ENCODE peak calls at places on chromosomes 4 and X, in eight cellular contexts. Z is coronary artery, N is psoas muscle, L is astrocyte of the spinal cord, K is upper lobe of left lung, C is BJ, O is OCI-LY7, U is tibial artery. P is an unnamed sample.
A peak's percentile ranks its signal among the peaks of the same experiment; 100 is the strongest.

GRCh38 chr4:177079327-177079726 is 230.3 kb upstream of the NEIL3 start:
- DNase-seq in Z (no peak), N (no peak), L (no peak), K (no peak), C (no peak), O (no peak), U (no peak), P (peak; percentile 41)

GRCh38 chrX:43283187-43283586 is 372.9 kb upstream of the MAOA start:
- DNase-seq in Z (no peak), N (no peak), L (no peak), K (no peak), C (no peak), O (no peak), U (no peak), P (no peak)

GRCh38 chr4:42282081-42282901 is 115.0 kb upstream of the SHISA3 start:
- DNase-seq in Z (no peak), N (no peak), L (peak; percentile 77), K (peak; percentile 25), C (no peak), O (peak; percentile 82), U (peak; percentile 52), P (peak; percentile 81)

GRCh38 chrX:57528670-57529255 is 63.0 kb upstream of the ZXDB start:
- DNase-seq in Z (no peak), N (no peak), L (no peak), K (no peak), C (no peak), O (peak; percentile 11), U (no peak), P (peak; percentile 76)

GRCh38 chrX:150899191-150899757 is 806 bp upstream of the CD99L2 start:
- DNase-seq in Z (peak; percentile 76), N (peak; percentile 35), L (peak; percentile 14), K (peak; percentile 82), C (no peak), O (peak; percentile 71), U (peak; percentile 38), P (peak; percentile 73)

GRCh38 chr4:26321326-26322276 is 787 bp downstream of the RBPJ start:
- DNase-seq in Z (peak; percentile 73), N (no peak), L (no peak), K (peak; percentile 85), C (no peak), O (peak; percentile 50), U (peak; percentile 31), P (peak; percentile 75)

GRCh38 chr4:166252487-166253402 is 379.7 kb downstream of the TLL1 start:
- DNase-seq in Z (no peak), N (no peak), L (peak; percentile 29), K (no peak), C (no peak), O (peak; percentile 28), U (no peak), P (peak; percentile 60)

GRCh38 chr4:56655209-56655626 is 25.9 kb downstream of the HOPX start:
- DNase-seq in Z (no peak), N (peak; percentile 54), L (peak; percentile 49), K (no peak), C (no peak), O (no peak), U (no peak), P (peak; percentile 83)

GRCh38 chrX:112818114-112819012 is 22.3 kb downstream of the AMOT start:
- DNase-seq in Z (no peak), N (no peak), L (no peak), K (no peak), C (no peak), O (no peak), U (no peak), P (peak; percentile 72)

GRCh38 chrX:133852837-133853236 is 132.6 kb downstream of the GPC3 start:
- DNase-seq in Z (no peak), N (no peak), L (no peak), K (no peak), C (no peak), O (no peak), U (no peak), P (no peak)

DNA sequence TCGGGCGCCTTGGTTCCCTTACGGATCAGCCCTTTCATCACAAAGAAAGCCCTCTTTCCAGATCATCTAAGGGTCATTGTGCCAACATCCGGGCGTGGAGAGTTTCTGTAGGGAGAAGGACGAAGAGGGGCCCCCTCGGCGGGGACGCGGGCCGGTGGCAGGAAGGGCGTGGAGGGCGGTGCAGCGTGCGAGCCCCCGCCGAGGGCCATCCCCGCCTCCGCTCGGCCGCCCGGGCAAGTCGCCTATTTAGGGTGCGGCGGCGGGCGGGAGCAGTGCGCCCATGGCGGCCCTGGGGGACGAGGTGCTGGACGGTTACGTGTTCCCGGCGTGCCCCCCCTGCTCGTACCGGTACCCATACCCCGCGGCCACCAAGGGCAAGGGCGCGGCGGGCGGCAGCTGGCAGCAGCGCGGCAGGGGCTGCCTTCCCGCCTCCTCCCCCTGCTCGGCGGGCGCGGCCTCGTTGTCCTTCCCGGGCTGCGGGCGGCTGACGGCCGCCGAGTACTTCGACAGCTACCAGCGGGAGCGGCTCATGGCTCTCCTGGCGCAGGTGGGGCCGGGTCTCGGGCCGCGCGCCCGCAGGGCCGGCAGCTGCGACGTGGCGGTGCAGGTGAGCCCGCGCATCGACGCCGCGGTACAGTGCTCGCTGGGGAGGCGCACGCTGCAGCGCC is at the start of gene ZAR1:
- DNase-seq in Z (no peak), N (no peak), L (no peak), K (no peak), C (no peak), O (no peak), U (no peak), P (peak; percentile 79)
- H3K4me3 ChIP-seq in Z (peak within 1 kb of the TSS; percentile 72), N (peak within 1 kb of the TSS; percentile 58), L (no peak within 1 kb of the TSS), K (peak within 1 kb of the TSS; percentile 19), C (peak within 1 kb of the TSS; percentile 22), O (no peak within 1 kb of the TSS), U (peak within 1 kb of the TSS; percentile 45), P (peak within 1 kb of the TSS; percentile 64)

GRCh38 chrX:48538641-48539344 is 721 bp upstream of the TBC1D25 start:
- DNase-seq in Z (no peak), N (no peak), L (no peak), K (no peak), C (no peak), O (no peak), U (no peak), P (no peak)
- H3K4me3 ChIP-seq in Z (peak overlapping the region; percentile 82), N (peak overlapping the region; percentile 82), L (peak overlapping the region; percentile 65), K (no peak overlapping the region), C (peak overlapping the region; percentile 84), O (peak overlapping the region; percentile 11), U (peak overlapping the region; percentile 79), P (no peak overlapping the region)

DNA sequence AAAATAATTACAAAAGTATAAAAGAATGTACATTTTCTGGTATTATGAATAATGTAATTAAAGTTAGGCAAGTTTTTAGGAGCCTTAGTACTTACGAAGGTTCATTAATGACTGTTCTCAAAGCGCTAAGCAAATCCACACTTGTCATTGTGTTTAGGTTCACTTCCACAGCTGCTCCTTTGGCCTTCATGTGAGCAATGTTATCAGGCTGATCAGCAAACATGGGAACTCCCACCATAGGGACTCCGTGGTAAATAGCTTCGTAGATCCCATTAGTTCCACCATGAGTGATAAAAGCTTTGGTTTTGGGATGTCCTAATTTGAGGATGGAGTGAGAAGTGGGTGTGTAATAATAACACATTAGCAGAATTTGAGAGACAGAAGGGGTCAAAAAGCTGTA is 45.1 kb downstream of the UGT2A2 start:
- DNase-seq in Z (no peak), N (no peak), L (no peak), K (no peak), C (no peak), O (no peak), U (no peak), P (no peak)
- H3K4me3 ChIP-seq in Z (no peak overlapping the region), N (no peak overlapping the region), L (no peak overlapping the region), K (no peak overlapping the region), C (no peak overlapping the region), O (no peak overlapping the region), U (no peak overlapping the region), P (no peak overlapping the region)

DNA sequence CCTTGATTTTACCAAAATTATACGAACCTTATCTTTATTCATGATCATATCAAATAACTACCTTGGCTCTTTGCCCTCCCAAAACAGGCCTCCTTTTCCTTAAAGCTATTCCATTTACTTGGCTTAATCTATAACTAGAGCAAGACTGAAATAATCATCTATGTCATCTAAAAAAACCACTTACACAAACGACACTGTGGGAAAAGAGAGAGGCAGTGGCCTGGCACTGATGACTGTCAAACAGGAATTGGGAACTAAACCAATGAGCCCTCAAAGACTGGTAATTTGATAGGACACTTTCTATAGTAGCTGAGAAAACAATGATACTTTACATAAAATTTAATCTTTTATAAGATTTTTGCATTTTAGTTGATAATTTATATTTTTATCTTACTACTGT is 11.7 kb upstream of the PTPN13 start:
- DNase-seq in Z (no peak), N (no peak), L (no peak), K (no peak), C (no peak), O (no peak), U (no peak), P (no peak)
- H3K4me3 ChIP-seq in Z (peak overlapping the region; percentile 21), N (no peak overlapping the region), L (no peak overlapping the region), K (no peak overlapping the region), C (no peak overlapping the region), O (no peak overlapping the region), U (no peak overlapping the region), P (no peak overlapping the region)